ENCODE peak calls at places on chromosomes 13 and 19, in seven cellular contexts. R, W, S, P, Y, V and A are unnamed samples.

GRCh38 chr13:110716235-110716505 is 2.7 kb downstream of the ING1 start:
- DNase-seq in R (no peak), W (no peak), S (no peak), P (no peak), Y (peak), V (peak), A (peak)

GRCh38 chr13:67001363-67001762 is 228.8 kb downstream of the PCDH9 start:
- DNase-seq in R (no peak), W (peak), S (no peak), P (no peak), Y (no peak), V (no peak), A (no peak)

GRCh38 chr13:95304446-95304845 is 3.2 kb upstream of the ABCC4 start:
- DNase-seq in R (no peak), W (no peak), S (no peak), P (no peak), Y (no peak), V (no peak), A (no peak)

GRCh38 chr13:43905435-43906031 is 25.8 kb downstream of the LACC1 start:
- DNase-seq in R (peak), W (no peak), S (peak), P (peak), Y (peak), V (peak), A (peak)

GRCh38 chr19:47523473-47523872 is 8.6 kb upstream of the NAPA start:
- DNase-seq in R (no peak), W (no peak), S (no peak), P (no peak), Y (no peak), V (no peak), A (no peak)

GRCh38 chr19:49472936-49473335 is 1.1 kb upstream of the FLT3LG start:
- DNase-seq in R (no peak), W (no peak), S (no peak), P (no peak), Y (no peak), V (no peak), A (no peak)

GRCh38 chr13:44299142-44299541 is 74.5 kb upstream of the SERP2 start:
- DNase-seq in R (no peak), W (no peak), S (no peak), P (no peak), Y (no peak), V (no peak), A (no peak)

GRCh38 chr19:37551123-37551993 is 43.2 kb downstream of the ZNF571 start:
- DNase-seq in R (peak), W (no peak), S (peak), P (no peak), Y (no peak), V (peak), A (peak)

GRCh38 chr19:17687857-17688784 is at the start of gene UNC13A:
- DNase-seq in R (peak), W (peak), S (peak), P (no peak), Y (no peak), V (peak), A (peak)

GRCh38 chr19:46863818-46864629 is 3.2 kb downstream of the ARHGAP35 start:
- DNase-seq in R (no peak), W (peak), S (no peak), P (no peak), Y (peak), V (no peak), A (peak)

GRCh38 chr19:52897149-52897935 is at the start of gene ZNF320:
- DNase-seq in R (peak), W (peak), S (peak), P (peak), Y (peak), V (peak), A (peak)

GRCh38 chr19:14127929-14128509 is 8.4 kb downstream of the ASF1B start:
- DNase-seq in R (no peak), W (peak), S (no peak), P (no peak), Y (no peak), V (no peak), A (no peak)

GRCh38 chr19:17125728-17126677 is 50.4 kb downstream of the MYO9B start:
- DNase-seq in R (peak), W (peak), S (peak), P (no peak), Y (no peak), V (peak), A (peak)

GRCh38 chr13:73228546-73228945 is 169.7 kb downstream of the KLF5 start:
- DNase-seq in R (no peak), W (no peak), S (no peak), P (no peak), Y (no peak), V (peak), A (peak)

GRCh38 chr13:41848435-41849255 is 112.3 kb downstream of the VWA8 start:
- DNase-seq in R (no peak), W (no peak), S (no peak), P (no peak), Y (no peak), V (no peak), A (no peak)